ENCODE peak calls at places on chromosomes 7 and 10, in six cellular contexts. One of them, this sample, is unnamed.

GRCh38 chr10:49158399-49158798 is 24.6 kb upstream of the FAM170B start:
- DNase-seq in T-helper 2 cell treated with Interferon-gamma antibody and Interleukin-4, amounts not matched to agents 5 μg/mL and 100 μg/mL, for 36 hours: no peak
- DNase-seq in stimulated activated naive B cell treated with anti-CD40 and anti-IgM and Interleukin-4, amounts not matched to agents 10 μg/mL and 1 μg/mL and 100 μg/mL, for 72 hours: no peak
- DNase-seq in activated T-cell treated with anti-CD3 and anti-CD28 coated beads, Interleukin-2, amount 50 U/mL, for 72 hours: no peak
- DNase-seq in bronchial epithelial cell: no peak
- DNase-seq in sciatic nerve: no peak
- DNase-seq in this sample: no peak

GRCh38 chr7:33422825-33423645 is 293.7 kb downstream of the BBS9 start:
- DNase-seq in activated T-cell treated with anti-CD3 and anti-CD28 coated beads, Interleukin-2, amount 50 U/mL, for 72 hours: no peak
- DNase-seq in T-helper 2 cell treated with Interferon-gamma antibody and Interleukin-4, amounts not matched to agents 5 μg/mL and 100 μg/mL, for 36 hours: no peak
- DNase-seq in bronchial epithelial cell: no peak
- DNase-seq in stimulated activated naive B cell treated with anti-CD40 and anti-IgM and Interleukin-4, amounts not matched to agents 10 μg/mL and 1 μg/mL and 100 μg/mL, for 72 hours: no peak
- DNase-seq in sciatic nerve: no peak
- DNase-seq in this sample: no peak

GRCh38 chr7:101970047-101970585 is 152.7 kb downstream of the CUX1 start:
- DNase-seq in T-helper 2 cell treated with Interferon-gamma antibody and Interleukin-4, amounts not matched to agents 5 μg/mL and 100 μg/mL, for 36 hours: no peak
- DNase-seq in bronchial epithelial cell: no peak
- DNase-seq in stimulated activated naive B cell treated with anti-CD40 and anti-IgM and Interleukin-4, amounts not matched to agents 10 μg/mL and 1 μg/mL and 100 μg/mL, for 72 hours: no peak
- DNase-seq in sciatic nerve: no peak
- DNase-seq in activated T-cell treated with anti-CD3 and anti-CD28 coated beads, Interleukin-2, amount 50 U/mL, for 72 hours: no peak
- DNase-seq in this sample: no peak

GRCh38 chr7:1809070-1809469 is 139.0 kb downstream of the ELFN1 start:
- DNase-seq in activated T-cell treated with anti-CD3 and anti-CD28 coated beads, Interleukin-2, amount 50 U/mL, for 72 hours: no peak
- DNase-seq in T-helper 2 cell treated with Interferon-gamma antibody and Interleukin-4, amounts not matched to agents 5 μg/mL and 100 μg/mL, for 36 hours: no peak
- DNase-seq in bronchial epithelial cell: no peak
- DNase-seq in sciatic nerve: no peak
- DNase-seq in stimulated activated naive B cell treated with anti-CD40 and anti-IgM and Interleukin-4, amounts not matched to agents 10 μg/mL and 1 μg/mL and 100 μg/mL, for 72 hours: no peak
- DNase-seq in this sample: no peak

GRCh38 chr7:103995554-103995953 is 6.1 kb upstream of the RELN start:
- DNase-seq in activated T-cell treated with anti-CD3 and anti-CD28 coated beads, Interleukin-2, amount 50 U/mL, for 72 hours: no peak
- DNase-seq in sciatic nerve: no peak
- DNase-seq in T-helper 2 cell treated with Interferon-gamma antibody and Interleukin-4, amounts not matched to agents 5 μg/mL and 100 μg/mL, for 36 hours: no peak
- DNase-seq in bronchial epithelial cell: no peak
- DNase-seq in stimulated activated naive B cell treated with anti-CD40 and anti-IgM and Interleukin-4, amounts not matched to agents 10 μg/mL and 1 μg/mL and 100 μg/mL, for 72 hours: no peak
- DNase-seq in this sample: no peak

GRCh38 chr10:129964611-129965417 is 740 bp upstream of the EBF3 start:
- DNase-seq in sciatic nerve: peak; percentile 68
- DNase-seq in stimulated activated naive B cell treated with anti-CD40 and anti-IgM and Interleukin-4, amounts not matched to agents 10 μg/mL and 1 μg/mL and 100 μg/mL, for 72 hours: no peak
- DNase-seq in activated T-cell treated with anti-CD3 and anti-CD28 coated beads, Interleukin-2, amount 50 U/mL, for 72 hours: no peak
- DNase-seq in bronchial epithelial cell: no peak
- DNase-seq in T-helper 2 cell treated with Interferon-gamma antibody and Interleukin-4, amounts not matched to agents 5 μg/mL and 100 μg/mL, for 36 hours: no peak
- DNase-seq in this sample: no peak

GRCh38 chr10:102352066-102352715 is 43.3 kb upstream of the NFKB2 start:
- DNase-seq in sciatic nerve: peak; percentile 78
- DNase-seq in stimulated activated naive B cell treated with anti-CD40 and anti-IgM and Interleukin-4, amounts not matched to agents 10 μg/mL and 1 μg/mL and 100 μg/mL, for 72 hours: peak; percentile 47
- DNase-seq in activated T-cell treated with anti-CD3 and anti-CD28 coated beads, Interleukin-2, amount 50 U/mL, for 72 hours: peak; percentile 78
- DNase-seq in bronchial epithelial cell: peak; percentile 47
- DNase-seq in T-helper 2 cell treated with Interferon-gamma antibody and Interleukin-4, amounts not matched to agents 5 μg/mL and 100 μg/mL, for 36 hours: peak; percentile 24
- DNase-seq in this sample: peak; percentile 33

GRCh38 chr10:21500578-21500910 is 24.9 kb downstream of the SKIDA1 start:
- DNase-seq in stimulated activated naive B cell treated with anti-CD40 and anti-IgM and Interleukin-4, amounts not matched to agents 10 μg/mL and 1 μg/mL and 100 μg/mL, for 72 hours: no peak
- DNase-seq in bronchial epithelial cell: no peak
- DNase-seq in activated T-cell treated with anti-CD3 and anti-CD28 coated beads, Interleukin-2, amount 50 U/mL, for 72 hours: no peak
- DNase-seq in sciatic nerve: no peak
- DNase-seq in T-helper 2 cell treated with Interferon-gamma antibody and Interleukin-4, amounts not matched to agents 5 μg/mL and 100 μg/mL, for 36 hours: no peak
- DNase-seq in this sample: no peak

GRCh38 chr10:56035489-56035888 is 325.6 kb downstream of the ZWINT start:
- DNase-seq in stimulated activated naive B cell treated with anti-CD40 and anti-IgM and Interleukin-4, amounts not matched to agents 10 μg/mL and 1 μg/mL and 100 μg/mL, for 72 hours: no peak
- DNase-seq in sciatic nerve: no peak
- DNase-seq in T-helper 2 cell treated with Interferon-gamma antibody and Interleukin-4, amounts not matched to agents 5 μg/mL and 100 μg/mL, for 36 hours: no peak
- DNase-seq in bronchial epithelial cell: no peak
- DNase-seq in activated T-cell treated with anti-CD3 and anti-CD28 coated beads, Interleukin-2, amount 50 U/mL, for 72 hours: no peak
- DNase-seq in this sample: no peak

GRCh38 chr7:151249034-151249731 is 689 bp upstream of the SMARCD3 start:
- DNase-seq in T-helper 2 cell treated with Interferon-gamma antibody and Interleukin-4, amounts not matched to agents 5 μg/mL and 100 μg/mL, for 36 hours: no peak
- DNase-seq in stimulated activated naive B cell treated with anti-CD40 and anti-IgM and Interleukin-4, amounts not matched to agents 10 μg/mL and 1 μg/mL and 100 μg/mL, for 72 hours: peak; percentile 46
- DNase-seq in sciatic nerve: peak; percentile 80
- DNase-seq in activated T-cell treated with anti-CD3 and anti-CD28 coated beads, Interleukin-2, amount 50 U/mL, for 72 hours: peak; percentile 38
- DNase-seq in bronchial epithelial cell: peak; percentile 29
- DNase-seq in this sample: peak; percentile 46